ENCODE peak calls at places on chromosomes 7 and 10, in nine cellular contexts. D, Y, C, B, V, T, Z, J and P are unnamed samples.

GRCh38 chr10:133441780-133442179 is 12.0 kb upstream of the SCART1 start:
- ATAC-seq in D (no peak), J (no peak), B (no peak), C (no peak), T (no peak), V (no peak), Z (no peak), Y (no peak), P (no peak)

GRCh38 chr10:89521368-89521767 is 14.0 kb downstream of the SLC16A12 start:
- ATAC-seq in J (no peak), B (no peak), T (peak; percentile 31), Y (peak; percentile 35), D (no peak), V (peak; percentile 38), C (no peak), Z (no peak), P (no peak)

GRCh38 chr7:140990193-140990962 is 24.4 kb downstream of the MRPS33 start:
- ATAC-seq in V (peak; percentile 54), Y (no peak), B (no peak), C (no peak), J (no peak), D (no peak), Z (no peak), T (no peak), P (no peak)

GRCh38 chr10:129793479-129793878 is 170.6 kb downstream of the EBF3 start:
- ATAC-seq in Y (no peak), Z (no peak), B (no peak), C (no peak), T (no peak), V (no peak), D (no peak), J (no peak), P (no peak)

GRCh38 chr7:142897691-142898090 is 12.1 kb upstream of the TRPV6 start:
- ATAC-seq in C (no peak), T (no peak), V (no peak), D (no peak), B (no peak), Z (no peak), J (no peak), Y (no peak), P (no peak)

GRCh38 chr10:7302393-7303054 is 108.3 kb downstream of the SFMBT2 start:
- ATAC-seq in C (peak; percentile 77), V (peak; percentile 19), J (no peak), D (no peak), T (no peak), Y (no peak), B (peak; percentile 68), Z (no peak), P (no peak)

GRCh38 chr10:79582096-79582495 is 21.9 kb upstream of the SFTPA2 start:
- ATAC-seq in Z (no peak), Y (no peak), V (no peak), B (no peak), D (no peak), J (no peak), C (no peak), T (no peak), P (no peak)

GRCh38 chr10:122331100-122331499 is 43.4 kb upstream of the PLEKHA1 start:
- ATAC-seq in B (no peak), C (no peak), Z (no peak), D (no peak), T (no peak), Y (no peak), J (no peak), V (no peak), P (no peak)

GRCh38 chr10:15335500-15335899 is 35.6 kb downstream of the FAM171A1 start:
- ATAC-seq in D (no peak), Z (no peak), T (no peak), Y (peak; percentile 63), J (no peak), V (no peak), B (no peak), C (no peak), P (no peak)

GRCh38 chr10:99435986-99436633 is 5.7 kb upstream of the GOT1 start:
- ATAC-seq in J (peak; percentile 54), C (no peak), B (peak; percentile 64), D (peak; percentile 86), V (peak; percentile 65), T (peak; percentile 58), Y (no peak), Z (no peak), P (peak; percentile 63)

GRCh38 chr10:28400176-28400575 is 97.3 kb upstream of the MPP7 start:
- ATAC-seq in B (no peak), Y (no peak), J (peak; percentile 58), Z (no peak), T (peak; percentile 61), D (no peak), C (no peak), V (peak; percentile 68), P (no peak)

GRCh38 chr10:8173866-8174243 is 119.4 kb downstream of the GATA3 start:
- ATAC-seq in Z (no peak), Y (no peak), V (no peak), D (no peak), T (no peak), B (no peak), J (no peak), C (no peak), P (no peak)

GRCh38 chr10:23994459-23995046 is 214.4 kb upstream of the KIAA1217 start:
- ATAC-seq in B (peak; percentile 73), J (peak; percentile 79), C (no peak), Y (peak; percentile 80), T (peak; percentile 83), D (peak; percentile 87), V (peak; percentile 83), Z (no peak), P (peak; percentile 84)

GRCh38 chr7:43135129-43135528 is 22.7 kb downstream of the HECW1 start:
- ATAC-seq in B (peak; percentile 90), J (no peak), T (no peak), V (no peak), Y (no peak), Z (no peak), D (no peak), C (no peak), P (no peak)

GRCh38 chr10:93600861-93601773 is at the start of gene RBP4:
- ATAC-seq in Y (peak; percentile 31), J (peak; percentile 69), Z (no peak), B (peak; percentile 59), T (peak; percentile 69), C (no peak), D (peak; percentile 83), V (peak; percentile 66), P (peak; percentile 33)

GRCh38 chr7:129828989-129829676 is 123.6 kb downstream of the UBE2H start:
- ATAC-seq in D (no peak), J (no peak), Y (no peak), C (peak; percentile 59), Z (peak; percentile 15), T (no peak), V (no peak), B (no peak), P (no peak)

GRCh38 chr10:5343092-5343491 is 21.7 kb upstream of the UCN3 start:
- ATAC-seq in B (no peak), J (no peak), T (no peak), D (no peak), V (no peak), Z (no peak), C (no peak), Y (no peak), P (no peak)

GRCh38 chr10:104323721-104324686 is 14.3 kb downstream of the ITPRIP start:
- ATAC-seq in T (no peak), D (no peak), Z (no peak), V (peak; percentile 53), B (no peak), C (no peak), Y (no peak), J (peak; percentile 20), P (no peak)

GRCh38 chr10:109902992-109903947 is 20.0 kb downstream of the XPNPEP1 start:
- ATAC-seq in B (peak; percentile 69), Z (no peak), V (peak; percentile 39), Y (no peak), J (peak; percentile 29), C (no peak), D (peak; percentile 61), T (no peak), P (no peak)

GRCh38 chr7:43729924-43730248 is 563 bp upstream of the COA1 start:
- ATAC-seq in D (peak; percentile 39), V (no peak), T (no peak), J (peak; percentile 2), Y (peak; percentile 44), B (peak; percentile 8), C (no peak), Z (no peak), P (no peak)

GRCh38 chr10:75049316-75050285 is 61.9 kb upstream of the SAMD8 start:
- ATAC-seq in D (no peak), B (no peak), Z (no peak), J (peak; percentile 37), V (peak; percentile 64), T (peak; percentile 74), Y (peak; percentile 46), C (no peak), P (no peak)

GRCh38 chr7:151251926-151252835 is 3.7 kb upstream of the SMARCD3 start:
- ATAC-seq in C (peak; percentile 4), Z (no peak), V (peak; percentile 62), J (peak; percentile 67), T (peak; percentile 69), Y (peak; percentile 62), B (peak; percentile 39), D (peak; percentile 64), P (no peak)

GRCh38 chr10:97762816-97763215 is 9.0 kb downstream of the SFRP5 start:
- ATAC-seq in B (no peak), V (peak; percentile 24), Y (peak; percentile 58), Z (no peak), C (no peak), D (no peak), J (no peak), T (peak; percentile 61), P (no peak)

GRCh38 chr7:22725585-22725984 is 1.4 kb upstream of the IL6 start:
- ATAC-seq in B (no peak), T (peak; percentile 4), D (peak; percentile 34), Z (no peak), J (no peak), V (no peak), C (no peak), Y (no peak), P (no peak)

GRCh38 chr7:132520591-132520990 is 55.7 kb downstream of the PLXNA4 start:
- ATAC-seq in B (no peak), V (no peak), C (no peak), D (no peak), T (no peak), J (no peak), Z (no peak), Y (no peak), P (no peak)

GRCh38 chr7:52876402-52876801 is 159.0 kb upstream of the POM121L12 start:
- ATAC-seq in Z (no peak), J (no peak), C (no peak), D (no peak), B (no peak), Y (peak; percentile 55), T (peak; percentile 57), V (no peak), P (no peak)

GRCh38 chr7:98697083-98697482 is 80.0 kb downstream of the NPTX2 start:
- ATAC-seq in C (no peak), B (no peak), Y (no peak), D (no peak), Z (no peak), T (no peak), J (no peak), V (no peak), P (no peak)

GRCh38 chr10:124168581-124168980 is 75.2 kb upstream of the CHST15 start:
- ATAC-seq in B (no peak), Y (no peak), V (no peak), Z (no peak), T (no peak), J (no peak), C (no peak), D (no peak), P (no peak)

GRCh38 chr10:89683911-89684310 is 17.5 kb upstream of the KIF20B start:
- ATAC-seq in C (no peak), V (no peak), B (no peak), Z (no peak), D (no peak), J (no peak), T (no peak), Y (no peak), P (no peak)

GRCh38 chr10:28587270-28587969 is 54.5 kb downstream of the WAC start:
- ATAC-seq in Y (peak; percentile 26), J (peak; percentile 72), V (peak; percentile 71), T (peak; percentile 57), D (peak; percentile 42), B (no peak), Z (no peak), C (no peak), P (no peak)

GRCh38 chr7:32937344-32938174 is 19.7 kb upstream of the FKBP9 start:
- ATAC-seq in Z (no peak), Y (peak; percentile 62), C (no peak), V (no peak), D (no peak), B (no peak), J (no peak), T (peak; percentile 17), P (no peak)